ENCODE peak calls at places on chromosomes 13 and 19, in five cellular contexts. One of them, this sample, is unnamed. For H3K36me3 and H3K27me3, the result is how much of the 10 kb centered on the place peaks cover.

GRCh38 chr19:10784257-10784656 is 51.8 kb downstream of the TMED1 start:
- DNase-seq in mammary epithelial cell: no peak
- DNase-seq in CD8-positive, alpha-beta memory T cell: no peak
- DNase-seq in psoas muscle: no peak
- DNase-seq in pancreas: no peak
- DNase-seq in this sample: no peak

GRCh38 chr19:55305491-55305890 is 19.6 kb downstream of the TMEM150B start:
- DNase-seq in mammary epithelial cell: peak
- DNase-seq in CD8-positive, alpha-beta memory T cell: peak
- DNase-seq in psoas muscle: peak
- DNase-seq in pancreas: no peak
- DNase-seq in this sample: peak

GRCh38 chr13:50797081-50797480 is 46.4 kb downstream of the DLEU7 start:
- DNase-seq in mammary epithelial cell: no peak
- DNase-seq in CD8-positive, alpha-beta memory T cell: no peak
- DNase-seq in psoas muscle: no peak
- DNase-seq in pancreas: no peak
- DNase-seq in this sample: no peak

GRCh38 chr13:36526897-36527296 is 94.6 kb downstream of the CCNA1 start:
- DNase-seq in mammary epithelial cell: peak
- DNase-seq in CD8-positive, alpha-beta memory T cell: no peak
- DNase-seq in psoas muscle: no peak
- DNase-seq in pancreas: no peak
- DNase-seq in this sample: no peak

GRCh38 chr19:38714354-38714778 is 29.9 kb downstream of the CAPN12 start:
- DNase-seq in mammary epithelial cell: no peak
- DNase-seq in CD8-positive, alpha-beta memory T cell: no peak
- DNase-seq in psoas muscle: no peak
- DNase-seq in pancreas: no peak
- DNase-seq in this sample: no peak

GRCh38 chr19:39345956-39346355 is 3.7 kb downstream of the SAMD4B start:
- DNase-seq in mammary epithelial cell: no peak
- DNase-seq in CD8-positive, alpha-beta memory T cell: no peak
- DNase-seq in psoas muscle: no peak
- DNase-seq in pancreas: no peak
- DNase-seq in this sample: no peak

GRCh38 chr19:4976412-4977298 is 7.7 kb downstream of the KDM4B start:
- DNase-seq in mammary epithelial cell: peak
- DNase-seq in CD8-positive, alpha-beta memory T cell: no peak
- DNase-seq in psoas muscle: peak
- DNase-seq in pancreas: no peak
- DNase-seq in this sample: no peak

GRCh38 chr13:113758651-113759524 is at the start of gene TMEM255B:
- DNase-seq in mammary epithelial cell: peak
- DNase-seq in CD8-positive, alpha-beta memory T cell: peak
- DNase-seq in psoas muscle: peak
- DNase-seq in pancreas: peak
- DNase-seq in this sample: peak

GRCh38 chr13:29648760-29649159 is 53.3 kb upstream of the SLC7A1 start:
- DNase-seq in mammary epithelial cell: no peak
- DNase-seq in CD8-positive, alpha-beta memory T cell: no peak
- DNase-seq in psoas muscle: no peak
- DNase-seq in pancreas: no peak
- DNase-seq in this sample: peak

GRCh38 chr13:50783066-50783465 is 60.4 kb downstream of the DLEU7 start:
- DNase-seq in mammary epithelial cell: no peak
- DNase-seq in CD8-positive, alpha-beta memory T cell: no peak
- DNase-seq in psoas muscle: no peak
- DNase-seq in pancreas: no peak
- DNase-seq in this sample: no peak

GRCh38 chr19:13493516-13494310 is 12.6 kb downstream of the CACNA1A start:
- DNase-seq in mammary epithelial cell: no peak
- DNase-seq in CD8-positive, alpha-beta memory T cell: no peak
- DNase-seq in psoas muscle: no peak
- DNase-seq in pancreas: no peak
- DNase-seq in this sample: no peak

GRCh38 chr19:41694196-41694595 is 6.1 kb upstream of the CEACAM7 start:
- DNase-seq in mammary epithelial cell: no peak
- DNase-seq in CD8-positive, alpha-beta memory T cell: no peak
- DNase-seq in psoas muscle: no peak
- DNase-seq in pancreas: no peak
- DNase-seq in this sample: no peak

GRCh38 chr13:99208845-99209527 is 8.3 kb downstream of the UBAC2 start:
- DNase-seq in mammary epithelial cell: no peak
- DNase-seq in CD8-positive, alpha-beta memory T cell: no peak
- DNase-seq in psoas muscle: no peak
- DNase-seq in pancreas: no peak
- DNase-seq in this sample: no peak

GRCh38 chr13:33119022-33119735 is 103.0 kb downstream of the KL start:
- DNase-seq in mammary epithelial cell: no peak
- DNase-seq in CD8-positive, alpha-beta memory T cell: no peak
- DNase-seq in psoas muscle: no peak
- DNase-seq in pancreas: no peak
- DNase-seq in this sample: no peak

GRCh38 chr19:35000647-35001501 is 751 bp downstream of the GRAMD1A start:
- DNase-seq in mammary epithelial cell: peak
- DNase-seq in CD8-positive, alpha-beta memory T cell: peak
- DNase-seq in psoas muscle: peak
- DNase-seq in pancreas: peak
- DNase-seq in this sample: peak

GRCh38 chr13:45086484-45086883 is 33.8 kb upstream of the GTF2F2 start:
- DNase-seq in mammary epithelial cell: peak
- DNase-seq in CD8-positive, alpha-beta memory T cell: no peak
- DNase-seq in psoas muscle: no peak
- DNase-seq in pancreas: no peak
- DNase-seq in this sample: no peak

GRCh38 chr13:39253774-39254173 is 215.5 kb downstream of the NHLRC3 start:
- DNase-seq in mammary epithelial cell: no peak
- DNase-seq in CD8-positive, alpha-beta memory T cell: no peak
- DNase-seq in psoas muscle: no peak
- DNase-seq in pancreas: no peak
- DNase-seq in this sample: no peak

GRCh38 chr19:8528500-8528899 is 14.5 kb upstream of the ZNF414 start:
- DNase-seq in mammary epithelial cell: no peak
- DNase-seq in CD8-positive, alpha-beta memory T cell: no peak
- DNase-seq in psoas muscle: no peak
- DNase-seq in pancreas: no peak
- DNase-seq in this sample: no peak

GRCh38 chr13:80118099-80118498 is 222.8 kb downstream of the SPRY2 start:
- DNase-seq in mammary epithelial cell: no peak
- DNase-seq in CD8-positive, alpha-beta memory T cell: no peak
- DNase-seq in psoas muscle: no peak
- DNase-seq in pancreas: no peak
- DNase-seq in this sample: no peak

GRCh38 chr13:90510319-90510718 is 837.2 kb upstream of the MIR17HG start:
- DNase-seq in mammary epithelial cell: peak
- DNase-seq in CD8-positive, alpha-beta memory T cell: no peak
- DNase-seq in psoas muscle: no peak
- DNase-seq in pancreas: no peak
- DNase-seq in this sample: no peak

GRCh38 chr19:18762125-18763023 is 28.7 kb downstream of the COMP start:
- DNase-seq in mammary epithelial cell: peak
- DNase-seq in CD8-positive, alpha-beta memory T cell: no peak
- DNase-seq in psoas muscle: peak
- DNase-seq in pancreas: peak
- DNase-seq in this sample: no peak

GRCh38 chr19:12748489-12748888 is 3.1 kb upstream of the BEST2 start:
- DNase-seq in mammary epithelial cell: no peak
- DNase-seq in CD8-positive, alpha-beta memory T cell: no peak
- DNase-seq in psoas muscle: no peak
- DNase-seq in pancreas: no peak
- DNase-seq in this sample: no peak

GRCh38 chr13:32951580-32951979 is 64.6 kb upstream of the KL start:
- DNase-seq in mammary epithelial cell: no peak
- DNase-seq in CD8-positive, alpha-beta memory T cell: no peak
- DNase-seq in psoas muscle: no peak
- DNase-seq in pancreas: no peak
- DNase-seq in this sample: no peak

GRCh38 chr13:39311619-39312018 is 273.4 kb downstream of the NHLRC3 start:
- DNase-seq in mammary epithelial cell: no peak
- DNase-seq in CD8-positive, alpha-beta memory T cell: no peak
- DNase-seq in psoas muscle: no peak
- DNase-seq in pancreas: no peak
- DNase-seq in this sample: no peak

GRCh38 chr19:45200614-45201013 is 22.0 kb downstream of the BLOC1S3 start:
- DNase-seq in mammary epithelial cell: peak
- DNase-seq in CD8-positive, alpha-beta memory T cell: no peak
- DNase-seq in psoas muscle: no peak
- DNase-seq in pancreas: no peak
- DNase-seq in this sample: no peak

GRCh38 chr13:94710081-94710809 is 2.1 kb downstream of the SOX21 start:
- DNase-seq in mammary epithelial cell: no peak
- DNase-seq in CD8-positive, alpha-beta memory T cell: no peak
- DNase-seq in psoas muscle: no peak
- DNase-seq in pancreas: no peak
- DNase-seq in this sample: no peak

GRCh38 chr13:94708971-94709614 is 3.3 kb downstream of the SOX21 start:
- DNase-seq in mammary epithelial cell: no peak
- DNase-seq in CD8-positive, alpha-beta memory T cell: no peak
- DNase-seq in psoas muscle: no peak
- DNase-seq in pancreas: no peak
- DNase-seq in this sample: no peak

GRCh38 chr13:94712287-94712811 is at the start of gene SOX21:
- DNase-seq in mammary epithelial cell: peak
- DNase-seq in CD8-positive, alpha-beta memory T cell: no peak
- DNase-seq in psoas muscle: no peak
- DNase-seq in pancreas: peak
- DNase-seq in this sample: no peak

GRCh38 chr13:94711561-94712286 is 621 bp downstream of the SOX21 start:
- DNase-seq in mammary epithelial cell: peak
- DNase-seq in CD8-positive, alpha-beta memory T cell: no peak
- DNase-seq in psoas muscle: no peak
- DNase-seq in pancreas: peak
- DNase-seq in this sample: no peak

DNA sequence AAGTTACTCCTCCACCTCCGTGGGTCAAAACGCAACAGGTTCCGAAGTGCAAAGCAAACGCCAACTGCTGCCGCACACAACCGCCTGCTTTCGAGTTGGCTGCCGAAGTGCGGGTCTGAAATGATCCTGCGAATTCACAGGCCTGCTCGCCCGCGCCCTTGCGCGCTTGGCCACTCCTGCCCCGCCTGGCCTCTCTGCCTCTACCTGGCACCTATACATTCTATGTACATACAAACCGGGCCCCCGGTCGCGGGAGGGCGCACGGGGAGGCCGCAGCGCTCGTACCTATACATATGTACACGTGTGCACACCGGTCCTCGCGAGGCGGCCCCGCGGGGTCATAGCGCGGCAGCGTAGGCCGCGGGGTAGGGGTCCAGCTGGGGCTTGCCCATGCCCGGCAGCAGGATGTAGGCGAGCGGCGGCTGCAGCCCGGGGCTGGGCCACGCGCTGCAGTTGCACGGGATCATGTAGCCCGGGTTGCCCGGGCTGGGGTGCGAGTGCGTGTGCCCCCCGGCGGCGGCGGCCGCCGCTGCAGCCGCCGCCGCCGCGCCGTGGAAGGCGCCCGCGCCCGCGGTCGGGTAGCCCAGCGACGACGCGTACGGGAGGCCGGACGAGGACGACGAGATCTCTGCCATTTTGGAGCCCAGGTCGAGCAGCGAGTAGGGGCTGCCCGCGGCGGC is 1.3 kb downstream of the SOX21 start:
- DNase-seq in mammary epithelial cell: no peak
- DNase-seq in CD8-positive, alpha-beta memory T cell: no peak
- DNase-seq in psoas muscle: no peak
- DNase-seq in pancreas: peak
- DNase-seq in this sample: no peak
- H3K4me3 ChIP-seq in mammary epithelial cell: no peak
- H3K4me3 ChIP-seq in CD8-positive, alpha-beta memory T cell: no peak
- H3K4me3 ChIP-seq in psoas muscle: peak
- H3K4me3 ChIP-seq in pancreas: no peak
- H3K4me3 ChIP-seq in this sample: no peak

DNA sequence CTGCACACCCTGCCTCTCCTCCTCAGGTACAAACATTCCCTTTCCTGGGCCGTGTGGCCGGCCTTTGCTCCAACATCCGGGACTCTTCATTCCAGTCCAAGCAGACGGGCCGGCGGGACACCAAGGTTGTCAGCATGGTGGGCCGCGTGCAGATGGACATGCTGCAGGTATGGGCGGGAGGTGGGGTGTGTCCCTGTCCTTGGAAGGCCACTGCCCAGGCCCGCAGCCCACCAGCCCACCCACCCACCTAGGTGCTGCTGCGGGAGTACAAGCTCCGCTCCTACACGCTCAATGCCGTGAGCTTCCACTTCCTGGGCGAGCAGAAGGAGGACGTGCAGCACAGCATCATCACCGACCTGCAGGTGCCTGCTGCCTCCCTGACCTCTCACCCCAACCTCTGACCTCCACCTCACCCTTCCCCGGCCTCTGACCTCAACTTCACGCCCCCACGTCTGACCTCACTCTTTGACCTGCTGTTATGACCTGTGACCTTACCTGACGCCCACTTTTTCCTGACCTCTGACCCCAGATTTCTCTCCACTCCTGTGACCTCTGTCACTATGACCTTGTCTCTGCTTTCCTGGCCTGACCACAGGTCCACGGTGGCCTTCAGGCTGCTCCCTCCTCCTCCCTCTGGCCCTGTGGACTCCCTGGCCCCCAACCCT is 12.4 kb upstream of the SPIB start:
- DNase-seq in mammary epithelial cell: no peak
- DNase-seq in CD8-positive, alpha-beta memory T cell: no peak
- DNase-seq in psoas muscle: no peak
- DNase-seq in pancreas: peak
- DNase-seq in this sample: no peak
- H3K36me3 ChIP-seq in mammary epithelial cell: under half
- H3K36me3 ChIP-seq in CD8-positive, alpha-beta memory T cell: under half
- H3K36me3 ChIP-seq in psoas muscle: under half
- H3K36me3 ChIP-seq in pancreas: under half
- H3K36me3 ChIP-seq in this sample: under half

DNA sequence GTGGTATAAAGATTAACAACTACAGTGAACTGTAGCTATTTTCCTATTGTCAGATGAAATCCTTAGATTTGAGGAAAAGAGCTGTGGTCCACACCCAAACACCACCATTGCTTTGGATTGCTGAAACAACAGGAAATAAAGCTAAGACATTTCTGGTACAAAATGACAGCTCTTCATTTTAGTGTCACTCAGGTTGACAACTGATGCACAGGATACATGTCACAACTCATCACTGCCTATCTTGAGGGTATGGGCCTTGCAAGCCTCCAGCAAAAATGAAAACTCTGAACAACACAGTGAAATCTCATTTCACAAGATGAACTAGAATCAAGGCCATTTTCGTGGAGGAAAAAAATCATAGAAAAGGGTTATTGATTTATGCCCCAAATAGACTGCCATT is 339.7 kb downstream of the ITGBL1 start:
- DNase-seq in mammary epithelial cell: no peak
- DNase-seq in CD8-positive, alpha-beta memory T cell: no peak
- DNase-seq in psoas muscle: no peak
- DNase-seq in pancreas: no peak
- DNase-seq in this sample: no peak
- H3K27me3 ChIP-seq in mammary epithelial cell: under half
- H3K27me3 ChIP-seq in CD8-positive, alpha-beta memory T cell: under half
- H3K27me3 ChIP-seq in psoas muscle: under half
- H3K27me3 ChIP-seq in pancreas: under half
- H3K27me3 ChIP-seq in this sample: under half

DNA sequence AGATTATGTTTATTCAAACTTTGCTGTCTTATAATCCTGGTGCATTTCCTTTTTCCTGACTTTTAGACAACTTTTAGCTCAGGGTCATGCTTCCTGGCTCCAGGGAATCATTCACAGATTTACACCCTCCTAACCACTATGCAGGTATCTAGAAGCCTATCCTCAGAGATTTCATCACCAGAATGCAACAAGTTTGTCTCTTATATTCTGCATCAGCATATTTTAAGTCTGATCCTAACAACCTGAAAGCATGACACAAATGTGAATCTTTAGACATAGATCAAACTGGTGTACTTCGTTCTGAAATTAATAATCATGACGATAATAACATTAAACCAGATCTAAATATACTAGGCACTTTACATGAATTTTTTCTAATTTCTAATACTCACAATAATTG is 100.0 kb downstream of the TRPC4 start:
- DNase-seq in mammary epithelial cell: no peak
- DNase-seq in CD8-positive, alpha-beta memory T cell: no peak
- DNase-seq in psoas muscle: no peak
- DNase-seq in pancreas: no peak
- DNase-seq in this sample: no peak
- H3K4me3 ChIP-seq in mammary epithelial cell: no peak
- H3K4me3 ChIP-seq in CD8-positive, alpha-beta memory T cell: no peak
- H3K4me3 ChIP-seq in psoas muscle: no peak
- H3K4me3 ChIP-seq in pancreas: no peak
- H3K4me3 ChIP-seq in this sample: no peak

This sample was measured in CD4-positive, CD25-positive, alpha-beta regulatory T cell.